ENCODE peak calls at places on chromosomes 13 and 19, in seven cellular contexts. E, T, X, W, F, N and P are unnamed samples.
A peak's percentile ranks its signal among the peaks of the same experiment; 100 is the strongest.

GRCh38 chr19:38444026-38444425 is 10.5 kb downstream of the RYR1 start:
- DNase-seq in X (no peak), N (no peak), E (no peak), T (no peak), F (no peak), W (no peak), P (no peak)

GRCh38 chr13:31862828-31863227 is 123.5 kb downstream of the RXFP2 start:
- DNase-seq in X (no peak), W (no peak), F (no peak), N (no peak), T (no peak), E (no peak), P (no peak)

GRCh38 chr13:46321494-46322225 is 65.4 kb downstream of the RUBCNL start:
- DNase-seq in N (peak; percentile 64), X (peak; percentile 49), W (peak; percentile 67), E (no peak), F (peak; percentile 57), T (peak; percentile 73), P (peak; percentile 49)

GRCh38 chr13:59360916-59361315 is 802.8 kb downstream of the DIAPH3 start:
- DNase-seq in E (no peak), W (no peak), F (no peak), X (no peak), T (no peak), N (no peak), P (no peak)

GRCh38 chr19:56377105-56377924 is 16.0 kb downstream of the ZNF582 start:
- DNase-seq in F (no peak), T (no peak), N (no peak), X (no peak), E (no peak), W (no peak), P (no peak)

GRCh38 chr19:46192990-46193650 is 36.4 kb upstream of the IGFL1 start:
- DNase-seq in E (no peak), F (no peak), X (no peak), W (no peak), N (no peak), T (peak; percentile 13), P (peak; percentile 48)

GRCh38 chr19:14408641-14409120 is 10.5 kb downstream of the DDX39A start:
- DNase-seq in F (no peak), W (peak; percentile 13), X (no peak), N (no peak), T (no peak), E (no peak), P (no peak)

GRCh38 chr13:77733674-77734073 is 36.2 kb downstream of the SLAIN1 start:
- DNase-seq in T (no peak), N (no peak), F (no peak), X (no peak), W (no peak), E (no peak), P (no peak)

GRCh38 chr13:48096670-48097069 is 1.8 kb upstream of the MED4 start:
- DNase-seq in T (no peak), F (no peak), E (no peak), N (no peak), W (no peak), X (no peak), P (no peak)

GRCh38 chr13:109968876-109969577 is 182.6 kb upstream of the IRS2 start:
- DNase-seq in X (no peak), W (no peak), N (no peak), E (no peak), F (no peak), T (no peak), P (no peak)

GRCh38 chr19:41434450-41434849 is 5.3 kb downstream of the DMAC2 start:
- DNase-seq in N (no peak), T (no peak), E (no peak), F (no peak), W (no peak), X (no peak), P (no peak)

GRCh38 chr19:3124630-3125029 is 11.2 kb upstream of the GNA15 start:
- DNase-seq in X (no peak), W (no peak), N (no peak), F (no peak), E (no peak), T (no peak), P (no peak)

GRCh38 chr13:25217023-25217909 is 45.2 kb upstream of the AMER2 start:
- DNase-seq in F (no peak), W (no peak), E (no peak), N (no peak), T (no peak), X (no peak), P (no peak)

GRCh38 chr19:45526143-45526542 is 18.9 kb downstream of the VASP start:
- DNase-seq in W (no peak), X (peak; percentile 68), E (peak; percentile 34), F (peak; percentile 87), N (peak; percentile 77), T (no peak), P (peak; percentile 70)

GRCh38 chr19:38808741-38809140 is 4.0 kb downstream of the LGALS4 start:
- DNase-seq in W (no peak), T (no peak), F (no peak), X (no peak), N (no peak), E (no peak), P (no peak)

GRCh38 chr19:1199531-1199930 is 6.0 kb upstream of the STK11 start:
- DNase-seq in W (no peak), X (no peak), N (no peak), E (no peak), F (no peak), T (no peak), P (no peak)

GRCh38 chr19:38057954-38058690 is 151.1 kb downstream of the SIPA1L3 start:
- DNase-seq in E (no peak), N (no peak), T (no peak), F (peak; percentile 63), W (no peak), X (peak; percentile 64), P (peak; percentile 38)

GRCh38 chr19:46861691-46862503 is 1.1 kb downstream of the ARHGAP35 start:
- DNase-seq in E (peak; percentile 20), F (peak; percentile 45), W (no peak), X (peak; percentile 28), T (no peak), N (peak; percentile 30), P (peak; percentile 28)

GRCh38 chr13:103625194-103625593 is 559.0 kb upstream of the SLC10A2 start:
- DNase-seq in W (no peak), E (no peak), X (no peak), N (no peak), T (no peak), F (no peak), P (no peak)

GRCh38 chr19:10760268-10760944 is 42.5 kb downstream of the DNM2 start:
- DNase-seq in F (no peak), E (no peak), T (peak; percentile 36), X (peak; percentile 49), N (peak; percentile 47), W (peak; percentile 18), P (no peak)

GRCh38 chr19:5006201-5006600 is 37.3 kb downstream of the KDM4B start:
- DNase-seq in N (no peak), T (no peak), W (no peak), F (no peak), X (no peak), E (no peak), P (no peak)

GRCh38 chr19:42203700-42204099 is 13.8 kb downstream of the DEDD2 start:
- DNase-seq in N (peak; percentile 33), F (no peak), E (no peak), T (no peak), X (no peak), W (no peak), P (no peak)

GRCh38 chr13:73268306-73268705 is 209.5 kb downstream of the KLF5 start:
- DNase-seq in E (no peak), W (no peak), N (no peak), F (no peak), T (no peak), X (peak; percentile 38), P (no peak)

GRCh38 chr13:79194272-79194671 is 211.8 kb downstream of the RBM26 start:
- DNase-seq in T (peak; percentile 40), W (peak; percentile 18), F (no peak), N (no peak), X (peak; percentile 8), E (no peak), P (no peak)

GRCh38 chr13:57629391-57629804 is 2.1 kb upstream of the PCDH17 start:
- DNase-seq in T (no peak), N (peak; percentile 50), E (no peak), X (no peak), F (no peak), W (no peak), P (no peak)

GRCh38 chr19:44890366-44891015 is 563 bp upstream of the TOMM40 start:
- DNase-seq in T (no peak), F (peak; percentile 100), X (no peak), N (no peak), E (peak; percentile 100), W (no peak), P (peak; percentile 100)

GRCh38 chr19:50434525-50434924 is 1.8 kb downstream of the MYBPC2 start:
- DNase-seq in N (peak; percentile 59), X (peak; percentile 27), T (no peak), F (peak; percentile 45), E (no peak), W (no peak), P (no peak)